ENCODE peak calls at places on chromosomes 13 and 19, in five cellular contexts. O, T, B, I and U are unnamed samples.
A peak's percentile ranks its signal among the peaks of the same experiment; 100 is the strongest.

GRCh38 chr13:94712287-94712811 is at the start of gene SOX21:
- DNase-seq in T (peak; percentile 61), B (no peak), I (no peak), O (no peak), U (no peak)

GRCh38 chr19:35206379-35206778 is 22.2 kb downstream of the FAM187B start:
- DNase-seq in T (no peak), I (no peak), O (no peak), B (no peak), U (no peak)

GRCh38 chr19:4732680-4733114 is 9.1 kb upstream of the DPP9 start:
- DNase-seq in B (peak; percentile 65), T (no peak), I (no peak), O (peak; percentile 37), U (no peak)

GRCh38 chr13:20126460-20127262 is 34.2 kb downstream of the GJA3 start:
- DNase-seq in T (no peak), O (no peak), I (no peak), B (no peak), U (no peak)

GRCh38 chr13:25860862-25861261 is 191.0 kb downstream of the SHISA2 start:
- DNase-seq in T (no peak), O (no peak), I (no peak), B (no peak), U (no peak)

GRCh38 chr19:17703823-17704463 is 15.3 kb upstream of the MAP1S start:
- DNase-seq in T (no peak), O (peak; percentile 71), I (no peak), B (no peak), U (no peak)

GRCh38 chr19:18068395-18068794 is 18.3 kb downstream of the IL12RB1 start:
- DNase-seq in I (no peak), O (no peak), B (no peak), T (no peak), U (no peak)

GRCh38 chr13:20354722-20355121 is 122.6 kb upstream of the GJB6 start:
- DNase-seq in T (no peak), B (no peak), I (no peak), O (no peak), U (no peak)

GRCh38 chr13:101489635-101490034 is 37.2 kb downstream of the ITGBL1 start:
- DNase-seq in I (no peak), T (no peak), O (no peak), B (peak; percentile 38), U (no peak)

GRCh38 chr13:45412274-45413049 is 5.7 kb downstream of the SLC25A30 start:
- DNase-seq in T (no peak), I (no peak), B (no peak), O (no peak), U (no peak)

GRCh38 chr19:49133621-49134454 is 14.5 kb downstream of the PPFIA3 start:
- DNase-seq in I (no peak), T (peak; percentile 93), B (no peak), O (peak; percentile 62), U (no peak)

GRCh38 chr19:21584532-21584931 is 79.1 kb downstream of the ZNF429 start:
- DNase-seq in T (no peak), O (no peak), B (no peak), I (no peak), U (no peak)

GRCh38 chr19:35539314-35539713 is 6.1 kb downstream of the GAPDHS start:
- DNase-seq in O (no peak), I (no peak), B (no peak), T (no peak), U (no peak)

GRCh38 chr19:40673377-40673776 is 17.1 kb downstream of the NUMBL start:
- DNase-seq in O (no peak), B (no peak), I (no peak), T (peak; percentile 65), U (no peak)

GRCh38 chr13:76330216-76330615 is 556.0 kb downstream of the KCTD12 start:
- DNase-seq in T (no peak), I (no peak), B (no peak), O (no peak), U (no peak)

GRCh38 chr19:511101-511841 is 4.0 kb downstream of the TPGS1 start:
- DNase-seq in O (peak; percentile 50), T (no peak), I (no peak), B (no peak), U (no peak)